ENCODE peak calls at places on chromosomes 16 and 17, in ten cellular contexts. One of them, this sample, is unnamed.
A peak's percentile ranks its signal among the peaks of the same experiment; 100 is the strongest.

GRCh38 chr16:89481556-89481955 is 8.8 kb downstream of the ANKRD11 start:
- DNase-seq in WTC11: no peak
- DNase-seq in esophagus squamous epithelium: no peak
- DNase-seq in T-cell: no peak
- DNase-seq in CD4-positive, alpha-beta T cell: no peak
- DNase-seq in A549: no peak
- DNase-seq in cardiac fibroblast: no peak
- DNase-seq in cortex of kidney: no peak
- DNase-seq in stimulated activated CD4-positive, alpha-beta T cell treated with anti-CD3 and anti-CD28 coated beads, Interleukin-1b, Interleukin-23, amount 100 ng/mL, for 24 hours: no peak
- DNase-seq in activated T-cell treated with anti-CD3 and anti-CD28 coated beads, Interleukin-2, amount 50 U/mL, for 48 hours: no peak
- DNase-seq in this sample: no peak

GRCh38 chr17:43536236-43537088 is 9.7 kb downstream of the ETV4 start:
- DNase-seq in cortex of kidney: no peak
- DNase-seq in CD4-positive, alpha-beta T cell: no peak
- DNase-seq in WTC11: no peak
- DNase-seq in cardiac fibroblast: peak; percentile 76
- DNase-seq in stimulated activated CD4-positive, alpha-beta T cell treated with anti-CD3 and anti-CD28 coated beads, Interleukin-1b, Interleukin-23, amount 100 ng/mL, for 24 hours: no peak
- DNase-seq in activated T-cell treated with anti-CD3 and anti-CD28 coated beads, Interleukin-2, amount 50 U/mL, for 48 hours: no peak
- DNase-seq in T-cell: no peak
- DNase-seq in esophagus squamous epithelium: no peak
- DNase-seq in A549: no peak
- DNase-seq in this sample: no peak

GRCh38 chr16:70257391-70257790 is 5.7 kb upstream of the EXOSC6 start:
- DNase-seq in cortex of kidney: no peak
- DNase-seq in cardiac fibroblast: peak; percentile 26
- DNase-seq in stimulated activated CD4-positive, alpha-beta T cell treated with anti-CD3 and anti-CD28 coated beads, Interleukin-1b, Interleukin-23, amount 100 ng/mL, for 24 hours: no peak
- DNase-seq in activated T-cell treated with anti-CD3 and anti-CD28 coated beads, Interleukin-2, amount 50 U/mL, for 48 hours: no peak
- DNase-seq in WTC11: no peak
- DNase-seq in T-cell: no peak
- DNase-seq in A549: no peak
- DNase-seq in CD4-positive, alpha-beta T cell: no peak
- DNase-seq in esophagus squamous epithelium: no peak
- DNase-seq in this sample: no peak

GRCh38 chr17:37392024-37392590 is 14.5 kb downstream of the ACACA start:
- DNase-seq in cardiac fibroblast: peak; percentile 88
- DNase-seq in T-cell: no peak
- DNase-seq in A549: no peak
- DNase-seq in cortex of kidney: no peak
- DNase-seq in activated T-cell treated with anti-CD3 and anti-CD28 coated beads, Interleukin-2, amount 50 U/mL, for 48 hours: no peak
- DNase-seq in CD4-positive, alpha-beta T cell: no peak
- DNase-seq in stimulated activated CD4-positive, alpha-beta T cell treated with anti-CD3 and anti-CD28 coated beads, Interleukin-1b, Interleukin-23, amount 100 ng/mL, for 24 hours: no peak
- DNase-seq in esophagus squamous epithelium: no peak
- DNase-seq in WTC11: no peak
- DNase-seq in this sample: no peak

GRCh38 chr16:68972720-68973119 is 129.4 kb downstream of the TANGO6 start:
- DNase-seq in activated T-cell treated with anti-CD3 and anti-CD28 coated beads, Interleukin-2, amount 50 U/mL, for 48 hours: no peak
- DNase-seq in A549: peak; percentile 45
- DNase-seq in CD4-positive, alpha-beta T cell: no peak
- DNase-seq in stimulated activated CD4-positive, alpha-beta T cell treated with anti-CD3 and anti-CD28 coated beads, Interleukin-1b, Interleukin-23, amount 100 ng/mL, for 24 hours: no peak
- DNase-seq in cortex of kidney: no peak
- DNase-seq in T-cell: no peak
- DNase-seq in WTC11: peak; percentile 58
- DNase-seq in esophagus squamous epithelium: no peak
- DNase-seq in cardiac fibroblast: peak; percentile 79
- DNase-seq in this sample: no peak

GRCh38 chr17:77322534-77323412 is 182.0 kb downstream of the SEC14L1 start:
- DNase-seq in A549: peak; percentile 93
- DNase-seq in esophagus squamous epithelium: no peak
- DNase-seq in WTC11: peak; percentile 16
- DNase-seq in stimulated activated CD4-positive, alpha-beta T cell treated with anti-CD3 and anti-CD28 coated beads, Interleukin-1b, Interleukin-23, amount 100 ng/mL, for 24 hours: no peak
- DNase-seq in T-cell: no peak
- DNase-seq in cortex of kidney: no peak
- DNase-seq in activated T-cell treated with anti-CD3 and anti-CD28 coated beads, Interleukin-2, amount 50 U/mL, for 48 hours: no peak
- DNase-seq in cardiac fibroblast: peak; percentile 99
- DNase-seq in CD4-positive, alpha-beta T cell: no peak
- DNase-seq in this sample: peak; percentile 30

GRCh38 chr17:66451188-66452149 is 149.1 kb downstream of the PRKCA start:
- DNase-seq in stimulated activated CD4-positive, alpha-beta T cell treated with anti-CD3 and anti-CD28 coated beads, Interleukin-1b, Interleukin-23, amount 100 ng/mL, for 24 hours: no peak
- DNase-seq in activated T-cell treated with anti-CD3 and anti-CD28 coated beads, Interleukin-2, amount 50 U/mL, for 48 hours: no peak
- DNase-seq in cardiac fibroblast: no peak
- DNase-seq in WTC11: peak; percentile 79
- DNase-seq in CD4-positive, alpha-beta T cell: no peak
- DNase-seq in T-cell: no peak
- DNase-seq in esophagus squamous epithelium: no peak
- DNase-seq in A549: peak; percentile 62
- DNase-seq in cortex of kidney: no peak
- DNase-seq in this sample: no peak

GRCh38 chr16:30351586-30352419 is 3.3 kb downstream of the CD2BP2 start:
- DNase-seq in cardiac fibroblast: peak; percentile 97
- DNase-seq in A549: no peak
- DNase-seq in T-cell: no peak
- DNase-seq in activated T-cell treated with anti-CD3 and anti-CD28 coated beads, Interleukin-2, amount 50 U/mL, for 48 hours: no peak
- DNase-seq in WTC11: no peak
- DNase-seq in CD4-positive, alpha-beta T cell: no peak
- DNase-seq in esophagus squamous epithelium: no peak
- DNase-seq in stimulated activated CD4-positive, alpha-beta T cell treated with anti-CD3 and anti-CD28 coated beads, Interleukin-1b, Interleukin-23, amount 100 ng/mL, for 24 hours: no peak
- DNase-seq in cortex of kidney: no peak
- DNase-seq in this sample: no peak

GRCh38 chr17:50890675-50891516 is 24.7 kb upstream of the TOB1 start:
- DNase-seq in esophagus squamous epithelium: no peak
- DNase-seq in T-cell: no peak
- DNase-seq in cardiac fibroblast: no peak
- DNase-seq in WTC11: no peak
- DNase-seq in stimulated activated CD4-positive, alpha-beta T cell treated with anti-CD3 and anti-CD28 coated beads, Interleukin-1b, Interleukin-23, amount 100 ng/mL, for 24 hours: no peak
- DNase-seq in A549: peak; percentile 55
- DNase-seq in CD4-positive, alpha-beta T cell: no peak
- DNase-seq in cortex of kidney: no peak
- DNase-seq in activated T-cell treated with anti-CD3 and anti-CD28 coated beads, Interleukin-2, amount 50 U/mL, for 48 hours: no peak
- DNase-seq in this sample: no peak

GRCh38 chr17:41324180-41325075 is 8.9 kb upstream of the KRTAP17-1 start:
- DNase-seq in CD4-positive, alpha-beta T cell: peak; percentile 16
- DNase-seq in activated T-cell treated with anti-CD3 and anti-CD28 coated beads, Interleukin-2, amount 50 U/mL, for 48 hours: no peak
- DNase-seq in A549: peak; percentile 26
- DNase-seq in WTC11: peak; percentile 63
- DNase-seq in cortex of kidney: no peak
- DNase-seq in cardiac fibroblast: no peak
- DNase-seq in esophagus squamous epithelium: no peak
- DNase-seq in T-cell: no peak
- DNase-seq in stimulated activated CD4-positive, alpha-beta T cell treated with anti-CD3 and anti-CD28 coated beads, Interleukin-1b, Interleukin-23, amount 100 ng/mL, for 24 hours: no peak
- DNase-seq in this sample: no peak

This sample was measured in activated naive CD8-positive, alpha-beta T cell treated with anti-CD3 and anti-CD28 coated beads, Interleukin-2, amount 10 ng/mL, durations not matched to agents 7 days and 5 days.